ENCODE peak calls at places on chromosomes 1 and 21, in nine cellular contexts. B is SJCRH30, Z is stomach, V is spleen, M is psoas muscle, F is epithelial cell of esophagus, R is epithelial cell of proximal tubule, J is GM12864, Y is sigmoid colon. N is an unnamed sample.

GRCh38 chr1:208178091-208178529 is 66.1 kb downstream of the PLXNA2 start:
- DNase-seq in B (peak; percentile 72), Z (peak; percentile 73), V (no peak), M (no peak), F (peak; percentile 22), R (no peak), J (no peak), Y (no peak), N (peak; percentile 84)

GRCh38 chr1:14520514-14521163 is 77.8 kb upstream of the KAZN start:
- DNase-seq in B (no peak), Z (no peak), V (no peak), M (no peak), F (peak; percentile 68), R (no peak), J (peak; percentile 30), Y (peak; percentile 28), N (no peak)

GRCh38 chr1:102732927-102733326 is 375.4 kb downstream of the COL11A1 start:
- DNase-seq in B (peak; percentile 17), Z (no peak), V (no peak), M (no peak), F (peak; percentile 33), R (no peak), J (no peak), Y (no peak), N (no peak)

GRCh38 chr1:15678578-15678977 is 5.5 kb upstream of the PLEKHM2 start:
- DNase-seq in B (no peak), Z (no peak), V (no peak), M (no peak), F (peak; percentile 96), R (peak; percentile 94), J (peak; percentile 67), Y (no peak), N (no peak)

GRCh38 chr1:198771562-198772153 is 132.8 kb downstream of the PTPRC start:
- DNase-seq in B (peak; percentile 35), Z (no peak), V (no peak), M (no peak), F (peak; percentile 44), R (no peak), J (no peak), Y (no peak), N (no peak)

GRCh38 chr21:29789393-29789792 is 150.4 kb downstream of the GRIK1 start:
- DNase-seq in B (no peak), Z (no peak), V (no peak), M (no peak), F (no peak), R (no peak), J (no peak), Y (no peak), N (no peak)

GRCh38 chr1:109137959-109138757 is 24.2 kb downstream of the ELAPOR1 start:
- DNase-seq in B (no peak), Z (peak; percentile 60), V (no peak), M (no peak), F (no peak), R (no peak), J (no peak), Y (no peak), N (no peak)

GRCh38 chr1:115874929-115875328 is 34.0 kb upstream of the NHLH2 start:
- DNase-seq in B (no peak), Z (no peak), V (no peak), M (no peak), F (peak; percentile 77), R (no peak), J (no peak), Y (no peak), N (no peak)

GRCh38 chr21:36917487-36918158 is 48.8 kb downstream of the HLCS start:
- DNase-seq in B (peak; percentile 18), Z (peak; percentile 40), V (no peak), M (no peak), F (peak; percentile 73), R (no peak), J (no peak), Y (no peak), N (no peak)

GRCh38 chr21:46454634-46455390 is 3.9 kb upstream of the DIP2A start:
- DNase-seq in B (no peak), Z (no peak), V (no peak), M (no peak), F (no peak), R (no peak), J (no peak), Y (peak; percentile 25), N (no peak)

GRCh38 chr1:223102797-223103533 is 40.1 kb downstream of the TLR5 start:
- DNase-seq in B (peak; percentile 76), Z (peak; percentile 59), V (no peak), M (no peak), F (no peak), R (no peak), J (no peak), Y (no peak), N (no peak)

GRCh38 chr1:110878993-110879392 is 6.0 kb downstream of the CD53 start:
- DNase-seq in B (no peak), Z (no peak), V (no peak), M (no peak), F (no peak), R (no peak), J (no peak), Y (no peak), N (no peak)

GRCh38 chr21:38995755-38996154 is 187.5 kb downstream of the PSMG1 start:
- DNase-seq in B (no peak), Z (no peak), V (no peak), M (no peak), F (no peak), R (no peak), J (no peak), Y (no peak), N (no peak)

GRCh38 chr1:183023146-183023600 is at the start of gene LAMC1:
- DNase-seq in B (peak; percentile 89), Z (peak; percentile 61), V (peak; percentile 87), M (peak; percentile 87), F (peak; percentile 62), R (no peak), J (no peak), Y (peak; percentile 90), N (peak; percentile 74)

GRCh38 chr1:176609556-176610408 is 146.8 kb downstream of the PAPPA2 start:
- DNase-seq in B (no peak), Z (no peak), V (no peak), M (no peak), F (peak; percentile 27), R (no peak), J (no peak), Y (no peak), N (no peak)

GRCh38 chr1:206829875-206830274 is 35.5 kb upstream of the IL20 start:
- DNase-seq in B (no peak), Z (no peak), V (no peak), M (no peak), F (peak; percentile 46), R (no peak), J (no peak), Y (no peak), N (no peak)
- H3K4me3 ChIP-seq in B (no peak overlapping the region), Z (no peak overlapping the region), V (no peak overlapping the region), M (no peak overlapping the region), F (no peak overlapping the region), R (no peak overlapping the region), J (no peak overlapping the region), Y (no peak overlapping the region), N (no peak overlapping the region)

GRCh38 chr1:1391225-1391624 is 7.9 kb downstream of the CCNL2 start:
- DNase-seq in B (no peak), Z (no peak), V (no peak), M (no peak), F (no peak), R (no peak), J (no peak), Y (no peak), N (no peak)
- H3K4me3 ChIP-seq in B (no peak overlapping the region), Z (no peak overlapping the region), V (no peak overlapping the region), M (no peak overlapping the region), F (no peak overlapping the region), R (no peak overlapping the region), J (no peak overlapping the region), Y (no peak overlapping the region), N (no peak overlapping the region)

GRCh38 chr1:17460265-17460664 is 20.8 kb upstream of the RCC2 start:
- DNase-seq in B (no peak), Z (no peak), V (no peak), M (no peak), F (peak; percentile 99), R (no peak), J (no peak), Y (no peak), N (no peak)
- H3K4me3 ChIP-seq in B (no peak overlapping the region), Z (no peak overlapping the region), V (no peak overlapping the region), M (no peak overlapping the region), F (peak overlapping the region; percentile 8), R (no peak overlapping the region), J (no peak overlapping the region), Y (no peak overlapping the region), N (no peak overlapping the region)

GRCh38 chr1:8111560-8111959 is 85.5 kb upstream of the ERRFI1 start:
- DNase-seq in B (no peak), Z (no peak), V (no peak), M (no peak), F (no peak), R (no peak), J (no peak), Y (no peak), N (no peak)
- H3K4me3 ChIP-seq in B (no peak overlapping the region), Z (no peak overlapping the region), V (no peak overlapping the region), M (no peak overlapping the region), F (no peak overlapping the region), R (no peak overlapping the region), J (no peak overlapping the region), Y (no peak overlapping the region), N (no peak overlapping the region)

DNA sequence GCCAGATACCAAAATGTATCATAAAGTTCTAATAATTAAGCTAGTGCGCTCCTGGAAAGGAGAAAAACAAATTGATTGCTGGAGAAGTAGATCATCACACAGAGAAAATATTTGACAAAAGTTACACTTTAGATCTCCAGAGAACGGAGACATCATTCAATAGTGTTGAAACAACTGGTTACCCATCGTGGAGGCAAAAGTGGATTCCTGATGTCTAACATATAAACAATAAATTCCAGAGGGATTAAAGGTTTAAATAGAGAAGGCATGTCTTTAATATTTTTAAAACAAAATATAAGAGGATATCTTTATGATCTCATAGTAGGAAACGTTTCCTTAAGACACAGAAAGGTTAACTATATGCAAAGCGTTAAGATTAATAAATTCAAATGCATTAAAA is 41.0 kb downstream of the NRIP1 start:
- DNase-seq in B (peak; percentile 76), Z (no peak), V (no peak), M (no peak), F (no peak), R (no peak), J (no peak), Y (no peak), N (no peak)
- H3K4me3 ChIP-seq in B (no peak overlapping the region), Z (no peak overlapping the region), V (no peak overlapping the region), M (no peak overlapping the region), F (no peak overlapping the region), R (no peak overlapping the region), J (no peak overlapping the region), Y (no peak overlapping the region), N (no peak overlapping the region)

N was measured in aorta.